ENCODE peak calls at places on chromosome 7, in eight cellular contexts. One of them, this sample, is unnamed.

GRCh38 chr7:104921596-104921995 is 92.4 kb upstream of the KMT2E start:
- DNase-seq in EH: peak
- DNase-seq in stimulated activated CD4-positive, alpha-beta T cell treated with anti-CD3 and anti-CD28 coated beads, Interleukin-2, amount 100 ng/mL, for 48 hours: no peak
- DNase-seq in CD4-positive, alpha-beta T cell: no peak
- DNase-seq in hippocampal formation: no peak
- DNase-seq in EL: no peak
- DNase-seq in stimulated activated naive CD4-positive, alpha-beta T cell treated with Interleukin-2 at 50 U/mL for 16 hours: no peak
- DNase-seq in heart left ventricle: no peak
- DNase-seq in this sample: no peak

GRCh38 chr7:44561962-44562621 is 11.6 kb downstream of the DDX56 start:
- DNase-seq in stimulated activated naive CD4-positive, alpha-beta T cell treated with Interleukin-2 at 50 U/mL for 16 hours: no peak
- DNase-seq in CD4-positive, alpha-beta T cell: no peak
- DNase-seq in EH: peak
- DNase-seq in EL: peak
- DNase-seq in hippocampal formation: no peak
- DNase-seq in stimulated activated CD4-positive, alpha-beta T cell treated with anti-CD3 and anti-CD28 coated beads, Interleukin-2, amount 100 ng/mL, for 48 hours: no peak
- DNase-seq in heart left ventricle: no peak
- DNase-seq in this sample: peak

GRCh38 chr7:55254596-55255500 is 110.3 kb upstream of the LANCL2 start:
- DNase-seq in heart left ventricle: peak
- DNase-seq in EH: peak
- DNase-seq in hippocampal formation: peak
- DNase-seq in CD4-positive, alpha-beta T cell: peak
- DNase-seq in stimulated activated CD4-positive, alpha-beta T cell treated with anti-CD3 and anti-CD28 coated beads, Interleukin-2, amount 100 ng/mL, for 48 hours: peak
- DNase-seq in EL: peak
- DNase-seq in stimulated activated naive CD4-positive, alpha-beta T cell treated with Interleukin-2 at 50 U/mL for 16 hours: peak
- DNase-seq in this sample: peak

GRCh38 chr7:157670490-157671357 is 333.9 kb downstream of the DNAJB6 start:
- DNase-seq in stimulated activated naive CD4-positive, alpha-beta T cell treated with Interleukin-2 at 50 U/mL for 16 hours: no peak
- DNase-seq in heart left ventricle: peak
- DNase-seq in hippocampal formation: no peak
- DNase-seq in CD4-positive, alpha-beta T cell: no peak
- DNase-seq in stimulated activated CD4-positive, alpha-beta T cell treated with anti-CD3 and anti-CD28 coated beads, Interleukin-2, amount 100 ng/mL, for 48 hours: no peak
- DNase-seq in EL: peak
- DNase-seq in EH: no peak
- DNase-seq in this sample: no peak

GRCh38 chr7:106369349-106369748 is 84.6 kb upstream of the NAMPT start:
- DNase-seq in EH: peak
- DNase-seq in heart left ventricle: no peak
- DNase-seq in stimulated activated CD4-positive, alpha-beta T cell treated with anti-CD3 and anti-CD28 coated beads, Interleukin-2, amount 100 ng/mL, for 48 hours: no peak
- DNase-seq in hippocampal formation: no peak
- DNase-seq in CD4-positive, alpha-beta T cell: no peak
- DNase-seq in EL: peak
- DNase-seq in stimulated activated naive CD4-positive, alpha-beta T cell treated with Interleukin-2 at 50 U/mL for 16 hours: no peak
- DNase-seq in this sample: peak

GRCh38 chr7:105024734-105025133 is 10.7 kb downstream of the KMT2E start:
- DNase-seq in EH: peak
- DNase-seq in hippocampal formation: no peak
- DNase-seq in stimulated activated naive CD4-positive, alpha-beta T cell treated with Interleukin-2 at 50 U/mL for 16 hours: no peak
- DNase-seq in stimulated activated CD4-positive, alpha-beta T cell treated with anti-CD3 and anti-CD28 coated beads, Interleukin-2, amount 100 ng/mL, for 48 hours: no peak
- DNase-seq in CD4-positive, alpha-beta T cell: no peak
- DNase-seq in EL: peak
- DNase-seq in heart left ventricle: no peak
- DNase-seq in this sample: peak

GRCh38 chr7:134454277-134454676 is 4.6 kb downstream of the AKR1B1 start:
- DNase-seq in EL: no peak
- DNase-seq in stimulated activated CD4-positive, alpha-beta T cell treated with anti-CD3 and anti-CD28 coated beads, Interleukin-2, amount 100 ng/mL, for 48 hours: no peak
- DNase-seq in EH: peak
- DNase-seq in stimulated activated naive CD4-positive, alpha-beta T cell treated with Interleukin-2 at 50 U/mL for 16 hours: no peak
- DNase-seq in hippocampal formation: no peak
- DNase-seq in heart left ventricle: no peak
- DNase-seq in CD4-positive, alpha-beta T cell: no peak
- DNase-seq in this sample: peak

GRCh38 chr7:33904680-33905388 is 505 bp upstream of the BMPER start:
- DNase-seq in stimulated activated naive CD4-positive, alpha-beta T cell treated with Interleukin-2 at 50 U/mL for 16 hours: no peak
- DNase-seq in hippocampal formation: no peak
- DNase-seq in CD4-positive, alpha-beta T cell: no peak
- DNase-seq in EH: peak
- DNase-seq in heart left ventricle: no peak
- DNase-seq in stimulated activated CD4-positive, alpha-beta T cell treated with anti-CD3 and anti-CD28 coated beads, Interleukin-2, amount 100 ng/mL, for 48 hours: peak
- DNase-seq in EL: peak
- DNase-seq in this sample: peak

GRCh38 chr7:72025381-72025960 is 386.7 kb downstream of the CALN1 start:
- DNase-seq in EL: no peak
- DNase-seq in CD4-positive, alpha-beta T cell: no peak
- DNase-seq in hippocampal formation: no peak
- DNase-seq in stimulated activated naive CD4-positive, alpha-beta T cell treated with Interleukin-2 at 50 U/mL for 16 hours: no peak
- DNase-seq in EH: no peak
- DNase-seq in stimulated activated CD4-positive, alpha-beta T cell treated with anti-CD3 and anti-CD28 coated beads, Interleukin-2, amount 100 ng/mL, for 48 hours: no peak
- DNase-seq in heart left ventricle: no peak
- DNase-seq in this sample: no peak

GRCh38 chr7:132226626-132227290 is 349.5 kb downstream of the PLXNA4 start:
- DNase-seq in EH: no peak
- DNase-seq in hippocampal formation: no peak
- DNase-seq in stimulated activated naive CD4-positive, alpha-beta T cell treated with Interleukin-2 at 50 U/mL for 16 hours: no peak
- DNase-seq in CD4-positive, alpha-beta T cell: no peak
- DNase-seq in stimulated activated CD4-positive, alpha-beta T cell treated with anti-CD3 and anti-CD28 coated beads, Interleukin-2, amount 100 ng/mL, for 48 hours: no peak
- DNase-seq in heart left ventricle: no peak
- DNase-seq in EL: no peak
- DNase-seq in this sample: no peak

GRCh38 chr7:142939226-142939910 is at the start of gene LLCFC1:
- DNase-seq in stimulated activated naive CD4-positive, alpha-beta T cell treated with Interleukin-2 at 50 U/mL for 16 hours: no peak
- DNase-seq in heart left ventricle: no peak
- DNase-seq in hippocampal formation: no peak
- DNase-seq in EL: no peak
- DNase-seq in stimulated activated CD4-positive, alpha-beta T cell treated with anti-CD3 and anti-CD28 coated beads, Interleukin-2, amount 100 ng/mL, for 48 hours: no peak
- DNase-seq in CD4-positive, alpha-beta T cell: no peak
- DNase-seq in EH: no peak
- DNase-seq in this sample: no peak

GRCh38 chr7:80414331-80414730 is 97.5 kb downstream of the GNAT3 start:
- DNase-seq in heart left ventricle: no peak
- DNase-seq in CD4-positive, alpha-beta T cell: no peak
- DNase-seq in hippocampal formation: no peak
- DNase-seq in stimulated activated CD4-positive, alpha-beta T cell treated with anti-CD3 and anti-CD28 coated beads, Interleukin-2, amount 100 ng/mL, for 48 hours: no peak
- DNase-seq in EL: no peak
- DNase-seq in stimulated activated naive CD4-positive, alpha-beta T cell treated with Interleukin-2 at 50 U/mL for 16 hours: no peak
- DNase-seq in EH: no peak
- DNase-seq in this sample: no peak

GRCh38 chr7:111556977-111557376 is 5.3 kb downstream of the IMMP2L start:
- DNase-seq in stimulated activated CD4-positive, alpha-beta T cell treated with anti-CD3 and anti-CD28 coated beads, Interleukin-2, amount 100 ng/mL, for 48 hours: no peak
- DNase-seq in EL: no peak
- DNase-seq in heart left ventricle: no peak
- DNase-seq in hippocampal formation: no peak
- DNase-seq in stimulated activated naive CD4-positive, alpha-beta T cell treated with Interleukin-2 at 50 U/mL for 16 hours: no peak
- DNase-seq in CD4-positive, alpha-beta T cell: no peak
- DNase-seq in EH: no peak
- DNase-seq in this sample: no peak

GRCh38 chr7:30472771-30473392 is 5.7 kb downstream of the NOD1 start:
- DNase-seq in CD4-positive, alpha-beta T cell: no peak
- DNase-seq in EH: peak
- DNase-seq in heart left ventricle: no peak
- DNase-seq in EL: peak
- DNase-seq in stimulated activated naive CD4-positive, alpha-beta T cell treated with Interleukin-2 at 50 U/mL for 16 hours: no peak
- DNase-seq in hippocampal formation: no peak
- DNase-seq in stimulated activated CD4-positive, alpha-beta T cell treated with anti-CD3 and anti-CD28 coated beads, Interleukin-2, amount 100 ng/mL, for 48 hours: no peak
- DNase-seq in this sample: peak

GRCh38 chr7:128037081-128037480 is 5.8 kb upstream of the LRRC4 start:
- DNase-seq in heart left ventricle: no peak
- DNase-seq in CD4-positive, alpha-beta T cell: no peak
- DNase-seq in stimulated activated naive CD4-positive, alpha-beta T cell treated with Interleukin-2 at 50 U/mL for 16 hours: no peak
- DNase-seq in EL: no peak
- DNase-seq in stimulated activated CD4-positive, alpha-beta T cell treated with anti-CD3 and anti-CD28 coated beads, Interleukin-2, amount 100 ng/mL, for 48 hours: no peak
- DNase-seq in EH: no peak
- DNase-seq in hippocampal formation: no peak
- DNase-seq in this sample: no peak

GRCh38 chr7:155857141-155857540 is 44.9 kb upstream of the SHH start:
- DNase-seq in EH: no peak
- DNase-seq in hippocampal formation: no peak
- DNase-seq in stimulated activated naive CD4-positive, alpha-beta T cell treated with Interleukin-2 at 50 U/mL for 16 hours: no peak
- DNase-seq in CD4-positive, alpha-beta T cell: no peak
- DNase-seq in stimulated activated CD4-positive, alpha-beta T cell treated with anti-CD3 and anti-CD28 coated beads, Interleukin-2, amount 100 ng/mL, for 48 hours: no peak
- DNase-seq in EL: no peak
- DNase-seq in heart left ventricle: no peak
- DNase-seq in this sample: no peak

GRCh38 chr7:44377681-44378421 is 52.5 kb upstream of the CAMK2B start:
- DNase-seq in stimulated activated naive CD4-positive, alpha-beta T cell treated with Interleukin-2 at 50 U/mL for 16 hours: no peak
- DNase-seq in hippocampal formation: no peak
- DNase-seq in stimulated activated CD4-positive, alpha-beta T cell treated with anti-CD3 and anti-CD28 coated beads, Interleukin-2, amount 100 ng/mL, for 48 hours: no peak
- DNase-seq in heart left ventricle: no peak
- DNase-seq in CD4-positive, alpha-beta T cell: no peak
- DNase-seq in EH: no peak
- DNase-seq in EL: no peak
- DNase-seq in this sample: no peak

GRCh38 chr7:91880016-91880412 is 488 bp downstream of the MTERF1 start:
- DNase-seq in heart left ventricle: no peak
- DNase-seq in CD4-positive, alpha-beta T cell: no peak
- DNase-seq in EL: peak
- DNase-seq in hippocampal formation: no peak
- DNase-seq in stimulated activated naive CD4-positive, alpha-beta T cell treated with Interleukin-2 at 50 U/mL for 16 hours: no peak
- DNase-seq in stimulated activated CD4-positive, alpha-beta T cell treated with anti-CD3 and anti-CD28 coated beads, Interleukin-2, amount 100 ng/mL, for 48 hours: no peak
- DNase-seq in EH: peak
- DNase-seq in this sample: no peak

GRCh38 chr7:5528071-5528814 is 104.6 kb upstream of the TNRC18 start:
- DNase-seq in EL: peak
- DNase-seq in hippocampal formation: no peak
- DNase-seq in stimulated activated CD4-positive, alpha-beta T cell treated with anti-CD3 and anti-CD28 coated beads, Interleukin-2, amount 100 ng/mL, for 48 hours: peak
- DNase-seq in CD4-positive, alpha-beta T cell: peak
- DNase-seq in EH: peak
- DNase-seq in heart left ventricle: peak
- DNase-seq in stimulated activated naive CD4-positive, alpha-beta T cell treated with Interleukin-2 at 50 U/mL for 16 hours: no peak
- DNase-seq in this sample: peak